ENCODE peak calls at places on chromosomes 11 and 22, in four cellular contexts. A, X, O and P are unnamed samples.

GRCh38 chr11:128691802-128692749 is 1.8 kb upstream of the FLI1 start:
- DNase-seq in A (peak), X (no peak), O (no peak), P (peak)

GRCh38 chr11:35951659-35952058 is 7.8 kb downstream of the LDLRAD3 start:
- DNase-seq in A (no peak), X (no peak), O (no peak), P (no peak)

GRCh38 chr11:127000991-127001390 is 421 bp upstream of the KIRREL3 start:
- DNase-seq in A (peak), X (no peak), O (no peak), P (no peak)

GRCh38 chr11:74739546-74740270 is 8.5 kb upstream of the CHRDL2 start:
- DNase-seq in A (peak), X (no peak), O (peak), P (peak)

GRCh38 chr11:2687782-2688191 is 12.0 kb downstream of the KCNQ1OT1 start:
- DNase-seq in A (no peak), X (no peak), O (no peak), P (peak)

GRCh38 chr22:27004434-27004833 is 347.0 kb downstream of the MIAT start:
- DNase-seq in A (no peak), X (no peak), O (peak), P (peak)

GRCh38 chr11:56876621-56877312 is 111.9 kb upstream of the OR5AK2 start:
- DNase-seq in A (no peak), X (no peak), O (no peak), P (no peak)

GRCh38 chr22:26170795-26171194 is 1.5 kb downstream of the SEZ6L start:
- DNase-seq in A (peak), X (peak), O (peak), P (peak)

GRCh38 chr22:23551385-23551784 is 28.7 kb downstream of the IGLL1 start:
- DNase-seq in A (no peak), X (no peak), O (no peak), P (no peak)

GRCh38 chr11:1839204-1839923 is 583 bp downstream of the TNNI2 start:
- DNase-seq in A (no peak), X (no peak), O (no peak), P (no peak)

GRCh38 chr11:3058753-3059664 is 1.8 kb upstream of the CARS1 start:
- DNase-seq in A (no peak), X (no peak), O (peak), P (peak)

GRCh38 chr22:20514658-20515406 is 7.4 kb downstream of the MED15 start:
- DNase-seq in A (no peak), X (no peak), O (no peak), P (no peak)

GRCh38 chr11:119420631-119421030 is 2.3 kb downstream of the THY1 start:
- DNase-seq in A (no peak), X (no peak), O (no peak), P (no peak)
- H3K4me3 ChIP-seq in A (no peak), X (peak), O (no peak), P (peak)

GRCh38 chr11:85740464-85741400 is 54.7 kb upstream of the CCDC89 start:
- DNase-seq in A (peak), X (no peak), O (no peak), P (no peak)

GRCh38 chr11:85737738-85738137 is 51.7 kb upstream of the CCDC89 start:
- DNase-seq in A (no peak), X (no peak), O (no peak), P (no peak)

GRCh38 chr11:85732968-85733367 is 47.0 kb upstream of the CCDC89 start:
- DNase-seq in A (no peak), X (no peak), O (no peak), P (no peak)

GRCh38 chr11:85736121-85736520 is 50.1 kb upstream of the CCDC89 start:
- DNase-seq in A (peak), X (no peak), O (no peak), P (no peak)
- H3K4me2 ChIP-seq in A (no peak), X (no peak), O (no peak), P (no peak)

GRCh38 chr11:111923951-111924350 is 5.2 kb downstream of the C11orf52 start:
- DNase-seq in A (no peak), X (no peak), O (no peak), P (no peak)

GRCh38 chr11:111926505-111927391 is 8.0 kb downstream of the C11orf52 start:
- DNase-seq in A (peak), X (peak), O (peak), P (peak)

GRCh38 chr11:111923351-111923788 is 4.7 kb downstream of the C11orf52 start:
- DNase-seq in A (no peak), X (no peak), O (no peak), P (no peak)

GRCh38 chr11:111922803-111923202 is 4.1 kb downstream of the C11orf52 start:
- DNase-seq in A (no peak), X (no peak), O (no peak), P (no peak)

DNA sequence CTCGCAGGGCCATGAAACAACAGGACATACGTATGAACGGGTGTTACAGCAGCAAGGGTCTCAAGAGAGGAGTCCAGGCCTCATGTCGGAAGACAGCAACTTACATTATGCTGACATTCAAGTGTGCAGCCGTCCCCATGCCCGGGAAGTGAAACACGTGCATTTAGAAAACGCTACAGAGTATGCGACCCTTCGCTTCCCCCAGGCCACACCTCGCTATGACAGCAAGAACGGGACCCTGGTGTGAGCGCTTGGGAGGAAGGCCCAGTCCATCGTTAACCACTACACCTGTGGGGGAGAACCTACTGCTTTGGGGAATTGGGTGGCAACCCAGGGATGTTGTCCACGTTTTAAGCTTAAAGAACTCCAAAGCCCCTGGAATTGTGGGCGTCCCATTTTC is 7.2 kb downstream of the C11orf52 start:
- DNase-seq in A (no peak), X (no peak), O (no peak), P (no peak)
- H3K4me3 ChIP-seq in A (no peak), X (peak), O (peak), P (peak)

GRCh38 chr11:109972939-109973338 is 120.3 kb upstream of the ZC3H12C start:
- DNase-seq in A (no peak), X (no peak), O (no peak), P (no peak)
- H3K4me2 ChIP-seq in A (peak), X (no peak), O (no peak), P (no peak)

GRCh38 chr22:30920407-30920806 is 48.2 kb downstream of the MORC2 start:
- DNase-seq in A (peak), X (peak), O (peak), P (peak)

GRCh38 chr22:30919973-30920372 is 48.6 kb downstream of the MORC2 start:
- DNase-seq in A (no peak), X (no peak), O (no peak), P (no peak)

GRCh38 chr22:30923168-30923900 is 45.2 kb downstream of the MORC2 start:
- DNase-seq in A (no peak), X (no peak), O (no peak), P (no peak)

GRCh38 chr22:30921108-30921507 is 47.5 kb downstream of the MORC2 start:
- DNase-seq in A (no peak), X (no peak), O (no peak), P (no peak)

DNA sequence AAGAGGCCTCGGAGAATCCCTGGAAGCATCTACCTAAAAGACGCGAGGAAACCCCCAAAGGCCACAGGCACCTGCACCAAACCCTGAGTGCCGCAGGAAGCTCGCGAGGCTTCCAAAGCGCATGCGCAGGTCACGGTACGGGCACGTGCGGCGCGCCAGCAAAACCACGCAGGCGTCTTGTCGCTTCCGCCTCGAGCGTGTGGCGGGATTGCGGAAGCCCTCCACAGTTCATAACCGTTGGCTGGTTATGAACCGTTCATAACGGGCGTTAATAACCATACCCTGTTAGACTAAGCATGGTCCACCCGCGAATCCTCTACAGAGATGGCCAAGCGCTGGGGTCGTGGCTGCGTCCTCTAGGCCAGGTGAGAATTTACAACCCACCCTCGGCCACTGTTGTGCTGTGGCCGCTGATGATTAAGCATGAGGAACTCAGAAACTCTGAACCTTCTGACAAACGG is 46.4 kb downstream of the MORC2 start:
- DNase-seq in A (peak), X (no peak), O (no peak), P (peak)
- H3K4me3 ChIP-seq in A (no peak), X (no peak), O (no peak), P (no peak)

GRCh38 chr22:46800102-46800857 is 37.8 kb downstream of the TBC1D22A start:
- DNase-seq in A (no peak), X (no peak), O (no peak), P (no peak)

GRCh38 chr22:46799626-46800025 is 37.2 kb downstream of the TBC1D22A start:
- DNase-seq in A (no peak), X (no peak), O (no peak), P (no peak)

GRCh38 chr22:46798041-46798365 is 35.6 kb downstream of the TBC1D22A start:
- DNase-seq in A (no peak), X (no peak), O (no peak), P (no peak)

GRCh38 chr22:46797355-46797754 is 34.9 kb downstream of the TBC1D22A start:
- DNase-seq in A (no peak), X (no peak), O (peak), P (peak)

DNA sequence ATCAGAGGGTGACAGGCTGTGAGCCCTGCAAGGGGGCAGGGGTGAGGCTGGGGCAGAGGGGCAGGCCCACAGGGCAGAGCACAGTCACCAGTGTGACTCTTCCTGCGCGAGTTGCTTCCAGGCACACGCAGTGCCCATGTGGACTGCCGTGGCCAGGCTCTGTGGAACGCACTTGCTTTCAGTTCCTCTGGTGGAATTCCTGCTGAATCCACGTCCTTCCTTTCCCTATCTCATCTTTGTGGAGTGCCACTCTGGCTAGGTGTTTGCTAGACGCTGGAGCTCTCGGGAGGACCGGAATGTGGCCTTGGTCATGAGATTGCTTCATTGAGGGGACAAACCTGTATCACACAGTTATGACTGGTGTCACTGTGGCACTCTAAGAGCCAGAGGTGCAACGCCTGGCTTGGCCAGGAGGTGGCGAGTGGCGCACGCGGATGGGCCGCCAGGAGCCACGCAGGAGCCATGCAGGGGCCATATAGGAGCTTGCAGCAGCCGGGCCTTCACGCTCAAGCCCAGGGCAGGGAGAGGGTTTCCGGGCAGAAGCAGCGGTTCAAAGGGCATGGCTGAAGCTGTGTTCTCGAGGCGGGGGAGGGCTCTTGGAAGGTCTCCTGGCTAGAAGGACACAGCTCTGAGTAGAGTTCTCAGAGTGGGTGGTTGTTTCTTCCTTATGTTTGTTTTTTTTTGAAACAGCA is 36.1 kb downstream of the TBC1D22A start:
- DNase-seq in A (peak), X (peak), O (peak), P (peak)
- H3K4me2 ChIP-seq in A (no peak), X (no peak), O (no peak), P (no peak)

GRCh38 chr22:48573766-48574165 is 1253.9 kb downstream of the BRD1 start:
- DNase-seq in A (no peak), X (no peak), O (no peak), P (no peak)
- H3K4me3 ChIP-seq in A (no peak), X (no peak), O (no peak), P (no peak)

GRCh38 chr11:63512816-63513215 is 6.9 kb downstream of the LGALS12 start:
- DNase-seq in A (no peak), X (no peak), O (no peak), P (no peak)
- H3K4me2 ChIP-seq in A (no peak), X (no peak), O (no peak), P (no peak)

DNA sequence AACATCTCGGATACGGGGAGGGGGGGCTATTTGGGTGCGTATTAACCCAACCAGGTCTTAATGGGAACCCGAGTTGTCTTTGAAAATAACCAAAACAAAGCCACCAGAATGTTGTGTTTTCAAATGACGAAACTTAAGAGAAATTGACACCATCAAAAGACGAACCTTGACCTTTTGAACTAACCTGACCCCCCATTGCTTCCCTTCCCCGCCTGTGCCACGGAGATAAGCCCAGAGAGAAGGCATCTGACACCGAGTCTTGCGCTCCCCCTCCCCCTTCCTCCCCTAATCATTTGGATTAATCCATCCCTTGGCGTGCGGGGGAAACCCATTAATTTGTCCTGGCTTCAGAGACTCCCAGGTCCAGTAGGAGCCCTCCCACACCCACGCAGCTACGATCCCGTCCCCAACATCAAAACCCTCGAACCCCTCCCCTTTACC is 4.5 kb upstream of the GCAT start:
- DNase-seq in A (peak), X (no peak), O (peak), P (peak)
- H3K4me3 ChIP-seq in A (peak), X (peak), O (peak), P (peak)

GRCh38 chr11:96049426-96049825 is 125.5 kb upstream of the MTMR2 start:
- DNase-seq in A (no peak), X (no peak), O (no peak), P (no peak)

GRCh38 chr11:96044311-96044710 is 120.4 kb upstream of the MTMR2 start:
- DNase-seq in A (no peak), X (no peak), O (no peak), P (no peak)

GRCh38 chr11:96050435-96051182 is 126.7 kb upstream of the MTMR2 start:
- DNase-seq in A (no peak), X (no peak), O (no peak), P (no peak)

GRCh38 chr11:96044747-96045146 is 120.8 kb upstream of the MTMR2 start:
- DNase-seq in A (no peak), X (no peak), O (no peak), P (no peak)

DNA sequence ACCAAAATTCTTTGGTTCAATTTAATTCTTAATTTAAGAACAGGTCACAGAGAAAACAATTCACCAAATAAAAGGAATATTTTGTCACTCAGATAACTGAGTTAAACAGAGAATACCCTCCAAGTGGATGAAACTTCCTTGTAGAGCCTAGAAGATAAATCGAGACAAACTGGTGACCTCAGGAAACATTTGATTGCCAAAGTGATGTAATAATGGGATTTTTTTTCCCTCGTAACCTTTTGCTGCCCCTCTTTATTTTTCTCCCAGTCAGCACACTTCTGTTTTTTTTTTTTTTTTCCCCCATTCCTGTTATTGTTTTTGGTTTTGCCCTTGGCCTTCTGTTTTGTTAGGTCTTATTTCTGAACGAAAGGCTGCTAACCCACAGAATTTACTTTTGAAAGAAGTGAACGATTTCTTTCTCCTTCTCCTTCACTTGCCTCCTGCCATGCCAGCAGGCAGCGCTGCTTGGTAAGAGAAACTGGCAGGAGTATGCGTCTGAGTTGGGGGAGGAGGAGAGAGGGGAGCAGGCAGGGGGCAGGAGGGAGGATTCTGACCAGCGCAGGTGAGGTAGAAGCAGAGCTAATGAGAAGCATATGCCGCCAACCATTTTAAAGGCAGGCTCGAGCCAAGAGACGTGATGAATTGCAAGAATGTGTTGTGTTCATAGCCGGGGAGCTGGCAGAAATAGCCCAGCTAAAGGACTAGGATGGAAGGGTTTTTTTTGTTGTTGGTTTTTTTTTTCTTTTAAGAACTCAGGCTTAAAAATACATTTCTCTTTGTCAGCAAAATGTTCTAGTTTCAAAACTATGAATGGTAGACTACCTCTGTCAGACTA is 121.9 kb upstream of the MTMR2 start:
- DNase-seq in A (peak), X (no peak), O (no peak), P (peak)
- H3K4me2 ChIP-seq in A (peak), X (no peak), O (no peak), P (peak)